ENCODE peak calls at places on chromosomes 4 and X, in nine cellular contexts. Q is astrocyte, H is PC-9, O is esophagus squamous epithelium, M is trophoblast cell, J is adrenal gland, V is mammary epithelial cell, R is neuronal stem cell, C is psoas muscle. K is an unnamed sample.
A peak's percentile ranks its signal among the peaks of the same experiment; 100 is the strongest.

GRCh38 chrX:70554081-70554480 is 109.4 kb downstream of the DLG3 start:
- DNase-seq in Q (peak; percentile 2), H (peak; percentile 35), O (no peak), M (no peak), J (no peak), V (peak; percentile 7), R (no peak), C (no peak), K (no peak)

GRCh38 chrX:133985164-133986007 is at the start of gene GPC3:
- DNase-seq in Q (no peak), H (no peak), O (no peak), M (peak; percentile 51), J (peak; percentile 18), V (peak; percentile 2), R (no peak), C (peak; percentile 21), K (peak; percentile 1)

GRCh38 chr4:79851625-79852304 is 221.3 kb downstream of the ANTXR2 start:
- DNase-seq in Q (peak; percentile 18), H (no peak), O (no peak), M (no peak), J (no peak), V (no peak), R (no peak), C (no peak), K (no peak)

GRCh38 chr4:121150003-121150402 is 14.1 kb downstream of the TNIP3 start:
- DNase-seq in Q (peak; percentile 76), H (no peak), O (no peak), M (no peak), J (no peak), V (no peak), R (no peak), C (no peak), K (no peak)

GRCh38 chrX:13386636-13387035 is 66.8 kb upstream of the ATXN3L start:
- DNase-seq in Q (no peak), H (no peak), O (no peak), M (no peak), J (no peak), V (no peak), R (no peak), C (no peak), K (no peak)

GRCh38 chr4:89379541-89380035 is 72.0 kb upstream of the GPRIN3 start:
- DNase-seq in Q (no peak), H (no peak), O (no peak), M (no peak), J (no peak), V (no peak), R (no peak), C (no peak), K (no peak)

GRCh38 chr4:121827851-121828250 is 4.2 kb upstream of the CCNA2 start:
- DNase-seq in Q (peak; percentile 22), H (no peak), O (no peak), M (no peak), J (no peak), V (peak; percentile 35), R (no peak), C (no peak), K (no peak)

GRCh38 chrX:41350150-41350975 is 16.4 kb downstream of the DDX3X start:
- DNase-seq in Q (no peak), H (no peak), O (no peak), M (no peak), J (no peak), V (no peak), R (no peak), C (no peak), K (no peak)

GRCh38 chrX:82813671-82814078 is 694.4 kb upstream of the POU3F4 start:
- DNase-seq in Q (peak; percentile 87), H (peak; percentile 86), O (no peak), M (peak; percentile 40), J (no peak), V (peak; percentile 96), R (no peak), C (no peak), K (no peak)

GRCh38 chrX:55738969-55739368 is 21.4 kb downstream of the RRAGB start:
- DNase-seq in Q (no peak), H (no peak), O (no peak), M (peak; percentile 54), J (no peak), V (no peak), R (no peak), C (no peak), K (no peak)

GRCh38 chr4:173522160-173522873 is 7.7 kb downstream of the HAND2 start:
- DNase-seq in Q (peak; percentile 63), H (no peak), O (no peak), M (peak; percentile 40), J (peak; percentile 59), V (no peak), R (no peak), C (peak; percentile 81), K (no peak)

GRCh38 chr4:94032754-94033153 is 174.9 kb upstream of the SMARCAD1 start:
- DNase-seq in Q (no peak), H (no peak), O (no peak), M (no peak), J (no peak), V (no peak), R (no peak), C (no peak), K (no peak)

GRCh38 chrX:43741843-43742573 is 85.9 kb downstream of the MAOA start:
- DNase-seq in Q (peak; percentile 25), H (no peak), O (no peak), M (no peak), J (no peak), V (no peak), R (no peak), C (no peak), K (no peak)

GRCh38 chr4:185587444-185588161 is 52.3 kb upstream of the PDLIM3 start:
- DNase-seq in Q (no peak), H (no peak), O (no peak), M (peak; percentile 97), J (no peak), V (no peak), R (no peak), C (peak; percentile 51), K (peak; percentile 59)

GRCh38 chr4:105415281-105415744 is 58.5 kb downstream of the PPA2 start:
- DNase-seq in Q (no peak), H (no peak), O (no peak), M (no peak), J (no peak), V (no peak), R (no peak), C (no peak), K (no peak)

GRCh38 chrX:84108589-84108988 is 79.4 kb downstream of the RPS6KA6 start:
- DNase-seq in Q (no peak), H (no peak), O (no peak), M (no peak), J (no peak), V (no peak), R (no peak), C (no peak), K (no peak)

DNA sequence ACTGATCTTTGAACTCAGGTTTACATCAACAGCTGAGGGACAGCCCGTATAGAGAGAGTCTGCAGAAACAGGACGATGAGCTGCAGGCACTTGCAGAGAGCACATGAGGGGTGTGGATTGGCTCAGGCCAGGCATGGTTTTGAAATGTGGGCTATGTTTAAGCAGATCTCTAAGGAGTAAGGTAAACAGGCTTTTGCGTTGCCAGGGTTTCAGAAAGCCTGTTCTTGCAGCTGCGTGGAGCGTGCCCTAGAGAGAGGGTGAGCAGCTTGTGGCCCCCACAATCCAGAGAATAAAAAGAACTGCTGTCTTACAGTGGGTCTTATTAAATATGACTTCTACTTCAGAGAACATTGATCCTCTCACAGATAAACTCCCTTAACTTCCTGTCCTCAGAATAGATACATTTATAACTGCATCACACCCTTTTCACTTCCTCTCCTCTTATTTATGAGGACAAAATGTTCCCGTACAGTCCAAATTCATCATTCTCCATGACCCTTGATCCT is 64.1 kb downstream of the TMA16 start:
- DNase-seq in Q (no peak), H (no peak), O (no peak), M (no peak), J (no peak), V (peak; percentile 7), R (no peak), C (peak; percentile 12), K (peak; percentile 1)
- H3K4me3 ChIP-seq in Q (no peak overlapping the region), H (no peak overlapping the region), O (no peak overlapping the region), M (no peak overlapping the region), J (no peak overlapping the region), V (no peak overlapping the region), R (no peak overlapping the region), C (no peak overlapping the region), K (peak overlapping the region; percentile 4)

DNA sequence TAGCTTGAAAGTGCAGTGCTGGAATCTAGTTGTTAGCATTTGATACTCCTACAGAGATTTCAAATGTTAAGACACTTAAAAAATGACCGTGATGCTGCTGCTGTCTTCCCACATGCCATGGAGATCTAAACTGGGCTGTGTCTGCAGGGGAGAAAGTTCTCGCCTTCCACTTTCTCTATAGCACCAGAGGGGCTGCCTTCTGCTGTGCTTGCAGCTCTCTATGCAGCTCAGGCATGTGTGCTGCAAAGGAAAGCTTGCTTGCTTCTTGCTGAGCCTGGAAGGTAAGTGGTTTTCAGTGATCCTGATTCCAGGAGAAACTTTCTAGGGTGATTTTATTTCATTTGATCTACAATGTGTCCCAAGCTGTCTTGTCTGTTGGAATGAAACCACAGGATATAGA is 137.7 kb downstream of the SOWAHB start:
- DNase-seq in Q (no peak), H (no peak), O (no peak), M (no peak), J (no peak), V (no peak), R (no peak), C (no peak), K (no peak)
- H3K4me1 ChIP-seq in Q (peaks cover 16% of the 10 kb centered on the region), H (no peaks in the 10 kb centered on the region), O (no peaks in the 10 kb centered on the region), M (peaks cover 7% of the 10 kb centered on the region), J (no peaks in the 10 kb centered on the region), V (peaks cover 3% of the 10 kb centered on the region), R (peaks cover 8% of the 10 kb centered on the region), C (no peaks in the 10 kb centered on the region), K (no peaks in the 10 kb centered on the region)

GRCh38 chr4:30620711-30621110 is 99.5 kb upstream of the PCDH7 start:
- DNase-seq in Q (no peak), H (no peak), O (no peak), M (no peak), J (no peak), V (no peak), R (no peak), C (no peak), K (no peak)
- H3K4me3 ChIP-seq in Q (no peak overlapping the region), H (no peak overlapping the region), O (no peak overlapping the region), M (no peak overlapping the region), J (no peak overlapping the region), V (no peak overlapping the region), R (no peak overlapping the region), C (no peak overlapping the region), K (no peak overlapping the region)

GRCh38 chr4:128279624-128280225 is 7.9 kb downstream of the PGRMC2 start:
- DNase-seq in Q (no peak), H (no peak), O (no peak), M (no peak), J (no peak), V (no peak), R (no peak), C (no peak), K (no peak)

GRCh38 chr4:128282516-128282915 is 5.1 kb downstream of the PGRMC2 start:
- DNase-seq in Q (no peak), H (no peak), O (no peak), M (no peak), J (no peak), V (no peak), R (no peak), C (no peak), K (no peak)

GRCh38 chr4:128281354-128281753 is 6.3 kb downstream of the PGRMC2 start:
- DNase-seq in Q (no peak), H (no peak), O (no peak), M (no peak), J (no peak), V (no peak), R (no peak), C (no peak), K (no peak)

GRCh38 chr4:128275351-128275750 is 12.3 kb downstream of the PGRMC2 start:
- DNase-seq in Q (peak; percentile 63), H (no peak), O (no peak), M (no peak), J (no peak), V (no peak), R (no peak), C (no peak), K (no peak)

GRCh38 chr4:128277856-128278255 is 9.8 kb downstream of the PGRMC2 start:
- DNase-seq in Q (no peak), H (no peak), O (no peak), M (no peak), J (no peak), V (no peak), R (no peak), C (no peak), K (no peak)
- H3K4me1 ChIP-seq in Q (peaks cover 13% of the 10 kb centered on the region), H (no peaks in the 10 kb centered on the region), O (no peaks in the 10 kb centered on the region), M (no peaks in the 10 kb centered on the region), J (no peaks in the 10 kb centered on the region), V (peaks cover 6% of the 10 kb centered on the region), R (no peaks in the 10 kb centered on the region), C (peaks cover 22% of the 10 kb centered on the region), K (no peaks in the 10 kb centered on the region)